ENCODE peak calls at places on chromosomes 7 and 10, in ten cellular contexts. B is IMR-90, A is tibial nerve, R is endodermal cell, N is heart right ventricle, H is cardiac muscle cell, L is suprapubic skin, I is OCI-LY7, G is brain microvascular endothelial cell, C is gastrocnemius medialis. Y is an unnamed sample.

GRCh38 chr7:120927454-120928103 is 23.0 kb upstream of the ING3 start:
- DNase-seq in B (no peak), A (no peak), R (no peak), N (no peak), H (no peak), L (no peak), I (no peak), G (no peak), C (no peak), Y (no peak)

GRCh38 chr10:61899045-61899444 is 2.5 kb upstream of the ARID5B start:
- DNase-seq in B (peak; percentile 85), A (no peak), R (no peak), N (no peak), H (peak; percentile 60), L (no peak), I (peak; percentile 50), G (peak; percentile 61), C (no peak), Y (peak; percentile 12)

GRCh38 chr10:43140414-43140813 is 2.2 kb downstream of the CSGALNACT2 start:
- DNase-seq in B (peak; percentile 98), A (no peak), R (no peak), N (no peak), H (peak; percentile 80), L (no peak), I (peak; percentile 51), G (peak; percentile 78), C (no peak), Y (peak; percentile 71)

GRCh38 chr10:86711957-86712708 is 43.8 kb downstream of the LDB3 start:
- DNase-seq in B (peak; percentile 25), A (peak; percentile 42), R (peak; percentile 84), N (no peak), H (peak; percentile 52), L (peak; percentile 83), I (peak; percentile 41), G (no peak), C (peak; percentile 58), Y (no peak)

GRCh38 chr10:33398796-33399195 is 64.3 kb upstream of the NRP1 start:
- DNase-seq in B (no peak), A (no peak), R (no peak), N (no peak), H (no peak), L (no peak), I (no peak), G (no peak), C (no peak), Y (no peak)

GRCh38 chr10:97852277-97852676 is 2.6 kb downstream of the GOLGA7B start:
- DNase-seq in B (no peak), A (no peak), R (no peak), N (no peak), H (no peak), L (no peak), I (no peak), G (no peak), C (no peak), Y (no peak)

GRCh38 chr7:47449810-47450586 is 131.9 kb downstream of the TNS3 start:
- DNase-seq in B (peak; percentile 97), A (no peak), R (no peak), N (no peak), H (peak; percentile 30), L (no peak), I (no peak), G (peak; percentile 38), C (no peak), Y (no peak)

GRCh38 chr10:3421537-3422257 is 249.1 kb upstream of the PITRM1 start:
- DNase-seq in B (no peak), A (no peak), R (no peak), N (no peak), H (no peak), L (peak; percentile 63), I (no peak), G (no peak), C (no peak), Y (no peak)

GRCh38 chr7:106206826-106207541 is 77.8 kb downstream of the NAMPT start:
- DNase-seq in B (no peak), A (no peak), R (no peak), N (no peak), H (no peak), L (no peak), I (no peak), G (no peak), C (no peak), Y (no peak)

GRCh38 chr10:88156341-88156740 is 292.9 kb downstream of the PTEN start:
- DNase-seq in B (peak; percentile 92), A (no peak), R (no peak), N (no peak), H (no peak), L (no peak), I (no peak), G (peak; percentile 74), C (no peak), Y (no peak)

GRCh38 chr7:31065021-31065593 is 13.0 kb downstream of the ADCYAP1R1 start:
- DNase-seq in B (no peak), A (no peak), R (peak; percentile 66), N (no peak), H (no peak), L (no peak), I (no peak), G (no peak), C (no peak), Y (no peak)

GRCh38 chr7:152336754-152337368 is 98.9 kb downstream of the KMT2C start:
- DNase-seq in B (peak; percentile 48), A (peak; percentile 63), R (peak; percentile 61), N (peak; percentile 14), H (peak; percentile 37), L (no peak), I (peak; percentile 70), G (peak; percentile 52), C (no peak), Y (peak; percentile 37)

GRCh38 chr10:83539528-83540308 is 599.6 kb upstream of the GHITM start:
- DNase-seq in B (no peak), A (peak; percentile 42), R (peak; percentile 75), N (peak; percentile 90), H (peak; percentile 70), L (no peak), I (no peak), G (no peak), C (peak; percentile 19), Y (no peak)

GRCh38 chr10:123997486-123998196 is 95.8 kb downstream of the CHST15 start:
- DNase-seq in B (peak; percentile 87), A (peak; percentile 50), R (no peak), N (no peak), H (peak; percentile 98), L (peak; percentile 77), I (no peak), G (peak; percentile 97), C (no peak), Y (no peak)

GRCh38 chr10:123044391-123044790 is 35.6 kb downstream of the ACADSB start:
- DNase-seq in B (peak; percentile 5), A (no peak), R (no peak), N (no peak), H (peak; percentile 6), L (no peak), I (no peak), G (no peak), C (no peak), Y (no peak)

GRCh38 chr10:88095778-88096452 is 232.5 kb downstream of the PTEN start:
- DNase-seq in B (no peak), A (no peak), R (no peak), N (no peak), H (no peak), L (no peak), I (no peak), G (no peak), C (no peak), Y (no peak)

GRCh38 chr7:1234794-1235500 is 2.3 kb downstream of the UNCX start:
- DNase-seq in B (no peak), A (no peak), R (peak; percentile 85), N (no peak), H (no peak), L (no peak), I (no peak), G (no peak), C (no peak), Y (no peak)

GRCh38 chr10:26432938-26433337 is 5.2 kb upstream of the APBB1IP start:
- DNase-seq in B (no peak), A (no peak), R (no peak), N (no peak), H (peak; percentile 39), L (no peak), I (no peak), G (no peak), C (no peak), Y (no peak)

GRCh38 chr10:17644485-17644964 is 574 bp downstream of the STAM start:
- DNase-seq in B (peak; percentile 30), A (no peak), R (no peak), N (no peak), H (peak; percentile 52), L (no peak), I (no peak), G (peak; percentile 34), C (no peak), Y (no peak)

GRCh38 chr10:4004990-4005389 is 220.0 kb upstream of the KLF6 start:
- DNase-seq in B (no peak), A (no peak), R (no peak), N (no peak), H (no peak), L (no peak), I (no peak), G (no peak), C (no peak), Y (no peak)

GRCh38 chr7:74134117-74134539 is 40.0 kb upstream of the EIF4H start:
- DNase-seq in B (no peak), A (no peak), R (no peak), N (no peak), H (peak; percentile 29), L (no peak), I (no peak), G (no peak), C (no peak), Y (no peak)

GRCh38 chr10:132624847-132625839 is 87.6 kb downstream of the INPP5A start:
- DNase-seq in B (peak; percentile 20), A (no peak), R (peak; percentile 47), N (no peak), H (no peak), L (peak; percentile 70), I (no peak), G (no peak), C (no peak), Y (no peak)
- H3K27ac ChIP-seq in B (no peak overlapping the region), A (peak overlapping the region; percentile 48), R (no peak overlapping the region), N (no peak overlapping the region), H (peak overlapping the region; percentile 100), L (peak overlapping the region; percentile 34), I (no peak overlapping the region), G (no peak overlapping the region), C (peak overlapping the region; percentile 8), Y (no peak overlapping the region)

GRCh38 chr7:27647489-27647888 is 15.2 kb downstream of the HIBADH start:
- DNase-seq in B (no peak), A (no peak), R (no peak), N (no peak), H (no peak), L (no peak), I (no peak), G (no peak), C (no peak), Y (no peak)
- H3K27ac ChIP-seq in B (no peak overlapping the region), A (no peak overlapping the region), R (no peak overlapping the region), N (no peak overlapping the region), H (no peak overlapping the region), L (no peak overlapping the region), I (no peak overlapping the region), G (peak overlapping the region; percentile 27), C (no peak overlapping the region), Y (no peak overlapping the region)

GRCh38 chr7:111708072-111708471 is 145.8 kb upstream of the IMMP2L start:
- DNase-seq in B (peak; percentile 18), A (no peak), R (no peak), N (no peak), H (no peak), L (no peak), I (no peak), G (no peak), C (no peak), Y (no peak)
- H3K27ac ChIP-seq in B (no peak overlapping the region), A (no peak overlapping the region), R (no peak overlapping the region), N (no peak overlapping the region), H (no peak overlapping the region), L (no peak overlapping the region), I (no peak overlapping the region), G (no peak overlapping the region), C (no peak overlapping the region), Y (no peak overlapping the region)

GRCh38 chr7:43560742-43561330 is 22.1 kb upstream of the STK17A start:
- DNase-seq in B (no peak), A (no peak), R (no peak), N (no peak), H (no peak), L (no peak), I (no peak), G (no peak), C (no peak), Y (no peak)
- H3K27ac ChIP-seq in B (no peak overlapping the region), A (no peak overlapping the region), R (no peak overlapping the region), N (no peak overlapping the region), H (no peak overlapping the region), L (no peak overlapping the region), I (no peak overlapping the region), G (no peak overlapping the region), C (no peak overlapping the region), Y (no peak overlapping the region)